ENCODE peak calls at places on chromosomes 16 and 17, in four cellular contexts. Y is AG04450; R is lung; L is CD8-positive, alpha-beta T cell. J is an unnamed sample.

GRCh38 chr17:29588561-29589411 is 662 bp downstream of the GIT1 start:
- DNase-seq in Y (no peak), R (no peak), L (peak), J (no peak)

GRCh38 chr16:1331712-1332617 is 1.5 kb upstream of the BAIAP3 start:
- DNase-seq in L (peak), R (peak), Y (no peak), J (peak)

GRCh38 chr17:60305141-60305540 is 86.8 kb downstream of the USP32 start:
- DNase-seq in Y (no peak), R (no peak), L (no peak), J (no peak)

GRCh38 chr16:89256651-89257254 is 39.2 kb downstream of the ZNF778 start:
- DNase-seq in R (peak), Y (no peak), L (peak), J (peak)

GRCh38 chr17:79781012-79781665 is 3.2 kb downstream of the CBX2 start:
- DNase-seq in Y (no peak), L (no peak), R (no peak), J (no peak)

GRCh38 chr17:34318474-34318873 is 761 bp upstream of the CCL8 start:
- DNase-seq in L (no peak), Y (no peak), R (no peak), J (no peak)

GRCh38 chr16:84808812-84809211 is 11.0 kb upstream of the CRISPLD2 start:
- DNase-seq in Y (no peak), R (no peak), L (no peak), J (no peak)

GRCh38 chr17:80323982-80324381 is 63.3 kb downstream of the RNF213 start:
- DNase-seq in Y (no peak), L (no peak), R (no peak), J (no peak)

GRCh38 chr16:74745926-74746325 is 28.7 kb downstream of the FA2H start:
- DNase-seq in R (no peak), Y (no peak), L (no peak), J (no peak)

GRCh38 chr16:735982-736453 is 4.8 kb downstream of the CIAO3 start:
- DNase-seq in L (no peak), Y (no peak), R (no peak), J (no peak)

GRCh38 chr17:7580631-7581554 is 1.5 kb downstream of the CD68 start:
- DNase-seq in Y (no peak), R (no peak), L (no peak), J (no peak)

GRCh38 chr17:73786286-73786743 is 142.1 kb upstream of the SDK2 start:
- DNase-seq in Y (no peak), L (no peak), R (no peak), J (no peak)

GRCh38 chr16:50547340-50547865 is 793 bp upstream of the NKD1 start:
- DNase-seq in R (no peak), L (peak), Y (no peak), J (no peak)

GRCh38 chr16:14062261-14062660 is 8.9 kb upstream of the MRTFB start:
- DNase-seq in L (no peak), Y (no peak), R (peak), J (no peak)

GRCh38 chr17:73401911-73402310 is 90.1 kb upstream of the CDC42EP4 start:
- DNase-seq in L (no peak), Y (no peak), R (no peak), J (no peak)